ENCODE peak calls at places on chromosomes 6 and 20, in ten cellular contexts. H is K562, J is dorsolateral prefrontal cortex, C is pancreas, U is PC-9, O is small intestine, L is heart left ventricle, N is mesendoderm, R is brain microvascular endothelial cell, Z is transverse colon. P is an unnamed sample.

GRCh38 chr20:34337982-34338756 is 24.9 kb upstream of the ITCH start:
- DNase-seq in H (no peak), J (no peak), C (no peak), U (no peak), O (no peak), L (no peak), N (no peak), R (no peak), Z (peak; percentile 37), P (no peak)

GRCh38 chr6:111129003-111129402 is 41.7 kb downstream of the SLC16A10 start:
- DNase-seq in H (no peak), J (no peak), C (peak; percentile 76), U (no peak), O (no peak), L (peak; percentile 26), N (no peak), R (no peak), Z (no peak), P (no peak)

GRCh38 chr6:57158658-57159057 is 13.5 kb upstream of the BAG2 start:
- DNase-seq in H (no peak), J (no peak), C (no peak), U (no peak), O (no peak), L (no peak), N (no peak), R (no peak), Z (no peak), P (peak; percentile 51)

GRCh38 chr20:57195023-57195758 is 71.2 kb downstream of the BMP7 start:
- DNase-seq in H (no peak), J (no peak), C (no peak), U (no peak), O (no peak), L (no peak), N (no peak), R (peak; percentile 7), Z (no peak), P (no peak)

GRCh38 chr6:82842721-82843120 is 222.9 kb downstream of the UBE3D start:
- DNase-seq in H (no peak), J (no peak), C (no peak), U (peak; percentile 49), O (no peak), L (no peak), N (no peak), R (peak; percentile 88), Z (no peak), P (no peak)

GRCh38 chr20:35451295-35451694 is 4.1 kb upstream of the CEP250 start:
- DNase-seq in H (no peak), J (no peak), C (no peak), U (no peak), O (no peak), L (no peak), N (no peak), R (no peak), Z (no peak), P (peak; percentile 89)

GRCh38 chr6:86273936-86274335 is 631.2 kb upstream of the SYNCRIP start:
- DNase-seq in H (no peak), J (no peak), C (no peak), U (no peak), O (no peak), L (no peak), N (no peak), R (no peak), Z (no peak), P (no peak)

GRCh38 chr6:30768634-30769087 is 24.3 kb upstream of the IER3 start:
- DNase-seq in H (no peak), J (no peak), C (no peak), U (no peak), O (no peak), L (no peak), N (peak; percentile 59), R (no peak), Z (no peak), P (no peak)

GRCh38 chr6:141265748-141266647 is 866.7 kb upstream of the GJE1 start:
- DNase-seq in H (no peak), J (no peak), C (no peak), U (no peak), O (no peak), L (no peak), N (peak; percentile 14), R (no peak), Z (no peak), P (no peak)

DNA sequence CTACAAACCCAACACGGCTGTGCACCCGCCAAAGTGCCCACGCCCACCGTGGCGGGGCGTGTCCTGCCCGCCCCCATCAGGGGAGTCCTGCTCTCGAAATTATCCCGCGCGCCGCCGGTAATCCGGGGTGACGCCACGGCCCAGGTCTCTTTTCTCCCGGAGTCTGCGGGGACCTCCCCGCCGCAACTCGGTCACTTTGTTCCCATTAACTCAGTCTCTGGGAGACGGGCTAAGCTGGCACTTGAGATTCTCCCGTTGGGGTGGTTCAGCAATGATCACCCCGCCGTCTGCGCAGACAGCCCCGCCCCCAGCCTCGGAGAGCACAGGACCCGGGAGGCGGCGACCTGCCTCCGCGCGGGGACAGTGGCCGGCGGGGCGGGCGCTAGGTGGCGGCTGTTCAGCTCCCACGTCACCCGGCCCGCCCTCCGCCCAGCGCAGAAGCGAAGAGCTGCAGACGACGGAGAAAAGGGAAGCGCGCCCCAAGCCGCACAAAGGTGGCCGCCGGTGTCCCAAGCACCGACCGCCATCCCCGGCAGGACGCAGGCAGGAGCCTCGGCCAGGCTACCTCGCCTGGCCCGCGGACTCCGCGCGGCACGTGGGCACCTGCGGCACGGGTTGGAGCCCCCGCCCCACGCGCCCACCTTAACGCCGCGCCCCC is 31.5 kb downstream of the SF3B5 start:
- DNase-seq in H (peak; percentile 96), J (peak; percentile 63), C (peak; percentile 91), U (peak; percentile 50), O (peak; percentile 93), L (peak; percentile 88), N (peak; percentile 78), R (peak; percentile 7), Z (peak; percentile 95), P (no peak)
- H3K27ac ChIP-seq in H (peak overlapping the region; percentile 83), J (no peak overlapping the region), C (peak overlapping the region; percentile 86), U (no peak overlapping the region), O (peak overlapping the region; percentile 98), L (peak overlapping the region; percentile 38), N (no peak overlapping the region), R (no peak overlapping the region), Z (peak overlapping the region; percentile 97), P (no peak overlapping the region)

GRCh38 chr20:37393196-37393862 is 47.4 kb downstream of the SRC start:
- DNase-seq in H (no peak), J (no peak), C (no peak), U (no peak), O (peak; percentile 58), L (no peak), N (no peak), R (no peak), Z (no peak), P (no peak)

GRCh38 chr20:37395411-37395800 is 49.5 kb downstream of the SRC start:
- DNase-seq in H (no peak), J (no peak), C (no peak), U (no peak), O (no peak), L (no peak), N (no peak), R (no peak), Z (no peak), P (no peak)

GRCh38 chr20:37392441-37393195 is 46.7 kb downstream of the SRC start:
- DNase-seq in H (peak; percentile 62), J (no peak), C (no peak), U (no peak), O (no peak), L (no peak), N (peak; percentile 70), R (no peak), Z (no peak), P (no peak)

GRCh38 chr20:37394543-37395410 is 48.8 kb downstream of the SRC start:
- DNase-seq in H (no peak), J (no peak), C (peak; percentile 11), U (no peak), O (no peak), L (no peak), N (no peak), R (no peak), Z (no peak), P (peak; percentile 79)

GRCh38 chr20:37393863-37394542 is 48.1 kb downstream of the SRC start:
- DNase-seq in H (no peak), J (no peak), C (no peak), U (no peak), O (no peak), L (no peak), N (no peak), R (no peak), Z (no peak), P (no peak)
- H3K27ac ChIP-seq in H (no peak overlapping the region), J (no peak overlapping the region), C (no peak overlapping the region), U (no peak overlapping the region), O (no peak overlapping the region), L (no peak overlapping the region), N (no peak overlapping the region), R (no peak overlapping the region), Z (no peak overlapping the region), P (peak overlapping the region; percentile 0)

DNA sequence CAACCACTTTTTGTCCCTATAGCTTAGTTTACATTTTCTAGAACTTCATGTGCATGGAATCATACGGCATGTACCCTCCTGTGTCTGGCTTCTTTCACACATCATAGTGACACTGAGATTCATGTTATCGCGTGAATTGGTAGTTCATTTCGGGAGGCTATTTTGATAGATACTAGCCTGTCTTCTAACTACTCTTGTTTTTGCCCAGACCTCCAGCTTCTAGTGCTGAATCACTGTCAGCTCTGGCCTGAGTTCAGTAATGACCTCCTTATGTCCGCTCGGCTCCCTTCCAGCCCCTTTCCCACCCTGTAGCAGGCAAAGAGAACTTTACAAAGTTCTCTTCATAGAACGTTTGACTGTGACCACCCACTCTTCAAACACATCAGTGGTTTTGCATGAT is 14.1 kb downstream of the MYBL2 start:
- DNase-seq in H (no peak), J (no peak), C (no peak), U (no peak), O (no peak), L (no peak), N (no peak), R (no peak), Z (no peak), P (no peak)
- H3K27ac ChIP-seq in H (no peak overlapping the region), J (no peak overlapping the region), C (peak overlapping the region; percentile 53), U (no peak overlapping the region), O (peak overlapping the region; percentile 86), L (no peak overlapping the region), N (no peak overlapping the region), R (no peak overlapping the region), Z (peak overlapping the region; percentile 42), P (no peak overlapping the region)

GRCh38 chr6:117446851-117447250 is 21.1 kb upstream of the ROS1 start:
- DNase-seq in H (no peak), J (no peak), C (no peak), U (no peak), O (no peak), L (no peak), N (no peak), R (no peak), Z (no peak), P (no peak)
- H3K27ac ChIP-seq in H (no peak overlapping the region), J (no peak overlapping the region), C (no peak overlapping the region), U (no peak overlapping the region), O (no peak overlapping the region), L (no peak overlapping the region), N (no peak overlapping the region), R (no peak overlapping the region), Z (no peak overlapping the region), P (no peak overlapping the region)